ENCODE peak calls at places on chromosomes 13 and 19, in ten cellular contexts. T is NCI-H1436; I is kidney tubule cell; Z is stimulated activated CD8-positive, alpha-beta memory T cell treated with anti-CD3 and anti-CD28 coated beads, Interleukin-7, amount 100 ng/mL, for 1 hour; J is CD8-positive, alpha-beta T cell; K is germinal center; X is choroid plexus epithelial cell; G is substantia nigra; W is activated T-helper 1 cell treated with anti-CD3 and anti-CD28 coated beads, Interleukin-12 subunit alpha, Interleukin-12 subunit beta, Interleukin-2, Interleukin-4 antibody, amounts not matched to agents 30 ng/mL and 10 ng/mL and 1 ng/mL, durations not matched to agents 14 hours and 24 hours and 36 hours; F is CD14-positive monocyte. C is an unnamed sample.

GRCh38 chr19:38564981-38565685 is 52.6 kb downstream of the MAP4K1 start:
- DNase-seq in F (no peak), K (peak), I (no peak), T (no peak), X (no peak), J (no peak), Z (no peak), G (no peak), W (no peak), C (no peak)

GRCh38 chr13:30125422-30126073 is 181.8 kb downstream of the KATNAL1 start:
- DNase-seq in F (no peak), T (no peak), J (no peak), K (no peak), X (peak), G (no peak), I (peak), W (no peak), Z (no peak), C (no peak)

GRCh38 chr19:43447655-43448054 is 17.8 kb downstream of the LYPD3 start:
- DNase-seq in X (no peak), F (no peak), J (no peak), W (no peak), K (no peak), I (no peak), Z (no peak), T (no peak), G (no peak), C (no peak)

GRCh38 chr13:101343128-101343787 is 73.0 kb downstream of the NALCN start:
- DNase-seq in F (no peak), Z (no peak), I (no peak), G (no peak), K (no peak), W (no peak), X (peak), T (no peak), J (no peak), C (no peak)

GRCh38 chr13:76976488-76976887 is 15.4 kb upstream of the CLN5 start:
- DNase-seq in F (no peak), I (peak), J (no peak), Z (no peak), T (no peak), W (no peak), G (no peak), X (peak), K (no peak), C (no peak)

GRCh38 chr19:3783660-3784584 is 2.3 kb downstream of the MATK start:
- DNase-seq in W (no peak), G (no peak), T (no peak), I (no peak), F (no peak), K (no peak), Z (no peak), J (peak), X (no peak), C (no peak)

GRCh38 chr19:6066661-6067646 is 43.3 kb downstream of the RFX2 start:
- DNase-seq in F (peak), J (no peak), T (peak), X (peak), K (no peak), G (peak), Z (no peak), I (peak), W (no peak), C (peak)

GRCh38 chr19:39141929-39142328 is 16.3 kb downstream of the PAK4 start:
- DNase-seq in F (no peak), W (no peak), Z (no peak), J (no peak), X (no peak), I (no peak), G (no peak), T (no peak), K (no peak), C (no peak)

GRCh38 chr19:32311371-32311770 is 34.0 kb upstream of the ZNF507 start:
- DNase-seq in F (no peak), J (no peak), G (no peak), X (no peak), W (no peak), T (no peak), I (no peak), Z (no peak), K (no peak), C (no peak)

GRCh38 chr19:1856698-1857603 is 6.4 kb downstream of the KLF16 start:
- DNase-seq in J (no peak), I (peak), F (peak), W (peak), X (peak), K (peak), T (no peak), Z (no peak), G (peak), C (no peak)

GRCh38 chr19:7497292-7497691 is 8.5 kb upstream of the PEX11G start:
- DNase-seq in Z (no peak), K (no peak), J (no peak), F (no peak), W (no peak), G (no peak), X (peak), I (no peak), T (no peak), C (no peak)

GRCh38 chr19:39941615-39942507 is 7.4 kb upstream of the FCGBP start:
- DNase-seq in T (no peak), X (peak), W (peak), Z (peak), I (peak), K (peak), F (peak), G (no peak), J (peak), C (no peak)

GRCh38 chr19:46180701-46181385 is 32.8 kb downstream of the IGFL2 start:
- DNase-seq in I (peak), Z (no peak), J (no peak), F (no peak), T (no peak), X (no peak), G (no peak), K (no peak), W (no peak), C (no peak)

GRCh38 chr13:44667950-44668349 is 91.8 kb upstream of the TSC22D1 start:
- DNase-seq in F (no peak), Z (no peak), T (no peak), J (no peak), I (peak), G (no peak), W (no peak), K (no peak), X (peak), C (no peak)

GRCh38 chr13:110630566-110631119 is 15.3 kb downstream of the NAXD start:
- DNase-seq in J (no peak), F (no peak), W (no peak), Z (no peak), K (no peak), G (no peak), T (no peak), X (no peak), I (no peak), C (no peak)

GRCh38 chr13:100664171-100664900 is 10.3 kb downstream of the TMTC4 start:
- DNase-seq in W (no peak), T (no peak), I (no peak), X (no peak), J (no peak), Z (no peak), F (no peak), G (no peak), K (no peak), C (no peak)

GRCh38 chr13:27283906-27284523 is 13.4 kb downstream of the RASL11A start:
- DNase-seq in K (no peak), W (no peak), G (peak), T (no peak), X (peak), J (no peak), I (peak), F (no peak), Z (no peak), C (no peak)

GRCh38 chr19:28022506-28022905 is 1190.4 kb downstream of the UQCRFS1 start:
- DNase-seq in X (no peak), T (no peak), G (no peak), F (no peak), K (no peak), Z (no peak), J (no peak), W (no peak), I (no peak), C (no peak)

GRCh38 chr13:107743983-107744382 is 471.4 kb downstream of the LIG4 start:
- DNase-seq in J (no peak), G (no peak), Z (no peak), T (no peak), W (no peak), X (peak), I (no peak), K (no peak), F (no peak), C (no peak)

GRCh38 chr19:6720369-6721112 is at the start of gene C3:
- DNase-seq in F (peak), I (peak), J (no peak), Z (no peak), K (no peak), X (peak), G (no peak), W (no peak), T (no peak), C (no peak)

GRCh38 chr19:18418725-18419194 is 438 bp upstream of the SSBP4 start:
- DNase-seq in Z (no peak), W (no peak), K (no peak), X (no peak), I (no peak), T (no peak), F (peak), J (no peak), G (no peak), C (no peak)

GRCh38 chr13:33676045-33676699 is 141.8 kb upstream of the RFC3 start:
- DNase-seq in J (no peak), K (no peak), W (no peak), F (no peak), X (peak), I (peak), T (no peak), G (no peak), Z (no peak), C (no peak)

GRCh38 chr13:20441066-20441465 is 84.6 kb downstream of the CRYL1 start:
- DNase-seq in K (no peak), G (peak), J (no peak), Z (no peak), T (no peak), F (no peak), W (no peak), X (no peak), I (no peak), C (no peak)

GRCh38 chr19:18251587-18252369 is 22.5 kb downstream of the IQCN start:
- DNase-seq in G (peak), T (peak), J (peak), W (peak), I (peak), F (peak), X (peak), Z (peak), K (peak), C (peak)

GRCh38 chr19:7602240-7602934 is 6.7 kb downstream of the CAMSAP3 start:
- DNase-seq in T (no peak), Z (no peak), W (no peak), K (no peak), F (no peak), I (no peak), G (no peak), X (no peak), J (no peak), C (no peak)

GRCh38 chr19:18141031-18141430 is 11.9 kb upstream of the PIK3R2 start:
- DNase-seq in W (no peak), Z (no peak), I (no peak), G (no peak), F (no peak), K (no peak), J (no peak), X (no peak), T (no peak), C (no peak)

GRCh38 chr13:80553041-80553440 is 212.1 kb upstream of the SPRY2 start:
- DNase-seq in T (no peak), F (no peak), Z (no peak), X (no peak), J (no peak), G (no peak), I (no peak), K (no peak), W (no peak), C (no peak)

GRCh38 chr13:43377955-43378354 is 354.6 kb downstream of the DNAJC15 start:
- DNase-seq in J (no peak), Z (no peak), I (peak), X (peak), T (no peak), F (peak), W (no peak), G (no peak), K (no peak), C (no peak)